ENCODE peak calls at places on chromosomes 6 and 20, in ten cellular contexts. O, P, G, V, L, J, W, R, N and U are unnamed samples.
A peak's percentile ranks its signal among the peaks of the same experiment; 100 is the strongest.

GRCh38 chr20:61797971-61798411 is 267.7 kb downstream of the TAF4 start:
- DNase-seq in O (no peak), P (no peak), G (no peak), V (no peak), L (no peak), J (no peak), W (no peak), R (no peak), N (no peak), U (no peak)

GRCh38 chr6:137133136-137133535 is 40.3 kb downstream of the IL22RA2 start:
- DNase-seq in O (no peak), P (no peak), G (no peak), V (no peak), L (no peak), J (no peak), W (no peak), R (no peak), N (no peak), U (no peak)

GRCh38 chr6:30970946-30971345 is 12.6 kb upstream of the MUC21 start:
- DNase-seq in O (no peak), P (no peak), G (no peak), V (no peak), L (no peak), J (no peak), W (no peak), R (no peak), N (no peak), U (no peak)

GRCh38 chr20:199996-200395 is 10.5 kb upstream of the DEFB128 start:
- DNase-seq in O (no peak), P (no peak), G (no peak), V (no peak), L (no peak), J (no peak), W (no peak), R (no peak), N (no peak), U (no peak)

GRCh38 chr6:93992976-93993375 is 573.6 kb upstream of the EPHA7 start:
- DNase-seq in O (no peak), P (no peak), G (no peak), V (no peak), L (no peak), J (no peak), W (no peak), R (no peak), N (no peak), U (no peak)

GRCh38 chr6:149995235-149995750 is 30.0 kb downstream of the RAET1L start:
- DNase-seq in O (no peak), P (no peak), G (no peak), V (no peak), L (no peak), J (no peak), W (no peak), R (no peak), N (no peak), U (no peak)

GRCh38 chr6:163759542-163759941 is 345.0 kb downstream of the QKI start:
- DNase-seq in O (no peak), P (no peak), G (no peak), V (no peak), L (no peak), J (no peak), W (peak; percentile 65), R (no peak), N (no peak), U (peak; percentile 63)

GRCh38 chr20:63626424-63627128 is at the start of gene GMEB2:
- DNase-seq in O (peak; percentile 88), P (peak; percentile 90), G (peak; percentile 83), V (peak; percentile 76), L (no peak), J (peak; percentile 68), W (peak; percentile 92), R (peak; percentile 65), N (peak; percentile 92), U (peak; percentile 91)

GRCh38 chr6:87139236-87139635 is 16.1 kb upstream of the ZNF292 start:
- DNase-seq in O (peak; percentile 45), P (no peak), G (no peak), V (no peak), L (peak; percentile 72), J (peak; percentile 38), W (peak; percentile 69), R (peak; percentile 31), N (peak; percentile 48), U (peak; percentile 56)

GRCh38 chr20:15446373-15446772 is 1109.0 kb upstream of the FLRT3 start:
- DNase-seq in O (no peak), P (peak; percentile 29), G (peak; percentile 30), V (no peak), L (no peak), J (no peak), W (no peak), R (peak; percentile 25), N (no peak), U (no peak)

GRCh38 chr6:112040933-112041332 is 13.0 kb upstream of the CCN6 start:
- DNase-seq in O (no peak), P (no peak), G (no peak), V (no peak), L (no peak), J (no peak), W (no peak), R (no peak), N (no peak), U (no peak)

GRCh38 chr6:26421259-26422144 is 18.8 kb upstream of the BTN3A3 start:
- DNase-seq in O (peak; percentile 19), P (peak; percentile 75), G (peak; percentile 62), V (peak; percentile 69), L (peak; percentile 83), J (peak; percentile 81), W (peak; percentile 93), R (peak; percentile 83), N (peak; percentile 62), U (peak; percentile 90)